ENCODE peak calls at places on chromosomes 12 and 14, in five cellular contexts. V is fibroblast of mammary gland, X is adrenal gland, Q is kidney, M is SK-N-SH. T is an unnamed sample.
A peak's percentile ranks its signal among the peaks of the same experiment; 100 is the strongest.

GRCh38 chr12:47977772-47978597 is 14.6 kb downstream of the TMEM106C start:
- DNase-seq in Q (no peak), M (no peak), V (no peak), X (no peak), T (no peak)

GRCh38 chr12:15662303-15662980 is 126.7 kb downstream of the EPS8 start:
- DNase-seq in M (no peak), Q (no peak), V (peak; percentile 96), X (no peak), T (peak; percentile 95)

GRCh38 chr12:120012067-120012621 is 23.1 kb downstream of the BICDL1 start:
- DNase-seq in X (no peak), V (peak; percentile 38), M (peak; percentile 66), Q (no peak), T (peak; percentile 11)

GRCh38 chr14:58955294-58955821 is 233.1 kb upstream of the DAAM1 start:
- DNase-seq in Q (no peak), V (no peak), M (no peak), X (no peak), T (peak; percentile 61)

GRCh38 chr14:52706286-52706685 is 714 bp upstream of the PSMC6 start:
- DNase-seq in X (no peak), V (peak; percentile 14), M (peak; percentile 44), Q (no peak), T (no peak)

GRCh38 chr12:65094722-65095121 is 26.4 kb downstream of the WIF1 start:
- DNase-seq in Q (no peak), M (no peak), V (no peak), X (no peak), T (no peak)

GRCh38 chr14:53894456-53894855 is 62.2 kb downstream of the BMP4 start:
- DNase-seq in M (no peak), X (no peak), Q (no peak), V (peak; percentile 71), T (peak; percentile 74)

GRCh38 chr12:50174971-50175715 is 8.0 kb upstream of the CERS5 start:
- DNase-seq in Q (no peak), M (peak; percentile 64), X (no peak), V (peak; percentile 84), T (peak; percentile 91)

GRCh38 chr14:72904840-72905561 is 11.1 kb upstream of the DPF3 start:
- DNase-seq in Q (no peak), V (peak; percentile 86), M (peak; percentile 65), X (peak; percentile 61), T (peak; percentile 89)

GRCh38 chr14:30256627-30257026 is 302.3 kb upstream of the G2E3 start:
- DNase-seq in Q (no peak), M (no peak), V (no peak), X (no peak), T (no peak)

GRCh38 chr14:97299661-97300060 is 502.5 kb downstream of the VRK1 start:
- DNase-seq in Q (no peak), X (no peak), M (no peak), V (no peak), T (no peak)
- H3K4me3 ChIP-seq in Q (no peak overlapping the region), X (no peak overlapping the region), M (no peak overlapping the region), V (no peak overlapping the region), T (no peak overlapping the region)

DNA sequence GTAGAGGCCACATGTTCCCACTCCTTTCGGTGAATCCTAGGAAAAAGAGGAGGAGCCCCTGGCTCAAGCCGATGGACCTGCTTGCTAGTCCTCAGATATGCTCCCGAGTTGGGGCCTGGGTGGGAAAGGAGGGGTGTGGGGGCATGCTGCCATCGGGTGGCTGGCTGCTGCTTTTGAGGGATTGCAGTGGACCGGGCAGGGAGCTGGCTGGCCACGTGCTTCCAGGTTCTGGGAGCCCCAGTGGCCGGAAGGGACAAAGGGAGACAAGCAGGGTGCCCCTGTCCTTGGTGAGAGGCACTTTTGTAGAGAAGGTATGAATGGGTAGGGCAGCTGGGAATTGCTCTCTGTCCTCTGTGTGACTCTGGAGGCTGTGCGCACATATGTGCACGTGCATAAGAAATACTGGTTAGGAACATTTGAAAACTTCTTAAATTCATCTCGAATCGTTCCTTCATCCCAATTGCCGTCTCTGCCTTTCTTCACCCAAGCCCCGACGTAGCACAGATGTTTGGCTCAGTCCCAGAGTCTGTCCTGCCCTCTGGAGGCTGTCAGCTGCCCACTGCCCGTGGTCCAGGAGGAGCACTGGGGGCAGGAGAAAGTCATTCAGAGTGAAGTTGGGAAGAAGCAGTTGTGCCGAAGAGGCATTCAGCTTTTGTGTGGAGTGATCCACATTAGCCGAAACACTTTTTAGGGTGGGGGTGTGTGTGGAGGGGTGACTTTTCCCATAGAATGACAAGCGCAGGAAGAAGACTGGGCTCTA is 124.7 kb downstream of the TSPAN9 start:
- DNase-seq in Q (no peak), V (peak; percentile 12), M (no peak), X (no peak), T (no peak)
- TF ChIP-seq CTCF in Q (no peak), V (no peak), M (peak; percentile 11), X (no peak), T (no peak)

GRCh38 chr14:100909439-100909838 is 5.9 kb upstream of the RTL1 start:
- DNase-seq in X (no peak), Q (no peak), M (no peak), V (no peak), T (no peak)

GRCh38 chr14:100910888-100911664 is 7.6 kb upstream of the RTL1 start:
- DNase-seq in Q (no peak), M (no peak), X (no peak), V (no peak), T (no peak)

GRCh38 chr14:100915582-100915981 is 12.1 kb upstream of the RTL1 start:
- DNase-seq in M (no peak), Q (no peak), V (peak; percentile 30), X (no peak), T (no peak)

GRCh38 chr14:100914597-100915021 is 11.1 kb upstream of the RTL1 start:
- DNase-seq in M (no peak), V (no peak), Q (no peak), X (no peak), T (peak; percentile 10)

DNA sequence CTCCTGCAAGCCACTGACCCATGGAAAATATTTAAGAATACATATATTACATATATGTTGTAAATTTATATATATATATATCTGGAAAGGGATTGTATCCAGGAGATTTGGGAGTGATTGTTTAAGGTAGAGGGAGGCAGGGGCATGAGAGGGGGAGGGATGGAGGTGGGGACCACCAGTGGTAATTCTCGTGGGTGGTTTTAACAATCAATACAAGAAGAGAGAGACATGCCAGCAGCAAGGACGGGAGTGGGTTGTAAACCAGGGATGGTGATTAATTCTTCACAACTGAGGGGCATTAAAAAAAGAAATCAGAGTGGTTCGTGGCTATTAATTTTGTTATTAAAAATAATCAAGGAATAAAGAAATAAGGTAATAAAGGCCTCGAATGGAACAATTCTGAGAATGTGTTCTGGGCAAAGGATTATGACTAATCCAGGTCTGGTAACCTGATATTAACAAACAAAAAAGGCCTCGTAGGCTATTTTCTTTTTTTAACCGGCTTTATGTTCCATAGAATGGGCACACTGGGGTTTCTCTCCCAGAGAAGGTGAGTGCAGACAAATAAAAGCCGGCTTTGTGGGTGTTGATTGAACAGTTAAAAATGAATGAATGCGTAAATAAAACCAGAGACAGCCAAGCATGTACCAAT is 8.3 kb upstream of the RTL1 start:
- DNase-seq in X (no peak), V (no peak), M (no peak), Q (no peak), T (no peak)
- H3K4me3 ChIP-seq in X (no peak overlapping the region), V (no peak overlapping the region), M (no peak overlapping the region), Q (no peak overlapping the region), T (no peak overlapping the region)

DNA sequence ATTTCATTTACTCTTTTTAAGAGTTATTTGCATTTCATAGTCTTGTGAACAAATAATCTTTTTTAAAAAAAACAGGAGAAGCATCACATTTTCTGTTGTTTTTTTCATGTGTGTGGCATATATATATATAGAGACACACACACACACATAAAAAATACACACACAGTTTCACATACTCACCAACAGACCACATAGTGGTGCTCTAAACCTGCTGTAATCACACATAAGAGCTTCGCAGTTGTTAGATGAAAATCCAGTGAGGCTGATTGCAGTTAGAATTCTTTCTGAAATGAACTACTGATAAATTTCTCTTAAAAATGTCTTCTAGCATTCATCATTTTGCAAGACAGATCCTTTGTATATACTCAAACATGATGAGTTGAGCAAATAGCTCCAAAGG is 434.2 kb upstream of the STXBP6 start:
- DNase-seq in Q (no peak), V (no peak), M (no peak), X (no peak), T (no peak)
- TF ChIP-seq CTCF in Q (no peak), V (no peak), M (no peak), X (no peak), T (no peak)

GRCh38 chr14:21020977-21021545 is 3.8 kb downstream of the NDRG2 start:
- DNase-seq in X (no peak), M (no peak), V (no peak), Q (no peak), T (no peak)

GRCh38 chr14:21023817-21024667 is 819 bp downstream of the NDRG2 start:
- DNase-seq in V (no peak), M (no peak), Q (no peak), X (peak; percentile 45), T (no peak)

GRCh38 chr14:21024668-21025373 is at the start of gene NDRG2:
- DNase-seq in Q (peak; percentile 95), V (no peak), X (peak; percentile 91), M (peak; percentile 95), T (peak; percentile 40)

GRCh38 chr14:21023174-21023573 is 1.7 kb downstream of the NDRG2 start:
- DNase-seq in M (no peak), X (peak; percentile 44), V (no peak), Q (no peak), T (no peak)

DNA sequence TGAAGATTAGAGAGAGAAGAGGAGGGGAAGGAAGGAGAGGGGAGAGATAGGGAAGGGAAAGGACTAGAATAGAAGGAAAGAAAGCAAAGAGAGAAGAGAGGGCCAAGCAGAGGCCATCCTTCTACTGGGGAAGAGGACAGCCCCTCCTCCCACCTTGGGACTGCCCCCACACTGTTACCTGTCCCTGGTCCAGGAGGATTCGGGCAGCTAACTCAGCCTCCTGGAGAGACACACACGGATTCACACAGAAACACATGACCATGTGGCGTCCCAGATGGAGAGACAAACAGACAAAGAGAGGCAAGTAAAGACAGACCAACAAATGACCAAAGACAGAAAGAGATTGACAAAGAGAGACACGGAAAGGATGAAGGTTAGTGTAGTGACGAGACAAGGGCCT is 2.2 kb downstream of the NDRG2 start:
- DNase-seq in V (no peak), Q (no peak), X (no peak), M (no peak), T (no peak)
- H3K4me3 ChIP-seq in V (no peak overlapping the region), Q (peak overlapping the region; percentile 67), X (no peak overlapping the region), M (no peak overlapping the region), T (no peak overlapping the region)